ENCODE peak calls at places on chromosomes 7 and 10, in six cellular contexts. P is A549, W is testis, N is breast epithelium, M is ovary, D is GM12878. B is an unnamed sample. For H3K9me3, the result is how much of the 10 kb centered on the place peaks cover.

GRCh38 chr10:35797187-35797586 is 155.1 kb upstream of the FZD8 start:
- DNase-seq in P (no peak), W (no peak), N (no peak), M (no peak), D (no peak), B (no peak)

GRCh38 chr10:29646238-29646902 is 11.6 kb upstream of the SVIL start:
- DNase-seq in P (no peak), W (no peak), N (no peak), M (no peak), D (no peak), B (peak)

GRCh38 chr7:7562736-7563135 is 3.9 kb upstream of the MIOS start:
- DNase-seq in P (no peak), W (no peak), N (no peak), M (no peak), D (no peak), B (no peak)

GRCh38 chr10:71090801-71091200 is 121.6 kb upstream of the UNC5B start:
- DNase-seq in P (no peak), W (peak), N (no peak), M (no peak), D (no peak), B (no peak)

GRCh38 chr7:43785425-43785824 is 26.9 kb downstream of the BLVRA start:
- DNase-seq in P (no peak), W (no peak), N (no peak), M (peak), D (no peak), B (peak)

GRCh38 chr7:124020060-124020459 is 12.8 kb downstream of the TMEM229A start:
- DNase-seq in P (no peak), W (no peak), N (no peak), M (no peak), D (no peak), B (no peak)

GRCh38 chr7:148337166-148337565 is 253.4 kb upstream of the C7orf33 start:
- DNase-seq in P (no peak), W (no peak), N (no peak), M (no peak), D (no peak), B (no peak)

GRCh38 chr7:11865671-11866070 is 33.7 kb upstream of the THSD7A start:
- DNase-seq in P (no peak), W (no peak), N (no peak), M (no peak), D (no peak), B (no peak)

GRCh38 chr7:137771679-137772078 is 75.1 kb downstream of the DGKI start:
- DNase-seq in P (no peak), W (no peak), N (no peak), M (no peak), D (no peak), B (no peak)

GRCh38 chr7:27546610-27547009 is 116.1 kb downstream of the HIBADH start:
- DNase-seq in P (no peak), W (no peak), N (no peak), M (no peak), D (no peak), B (no peak)

GRCh38 chr10:69515699-69516547 is 57.3 kb downstream of the NEUROG3 start:
- DNase-seq in P (peak), W (peak), N (no peak), M (no peak), D (peak), B (no peak)

GRCh38 chr10:116888380-116889055 is 39.2 kb downstream of the ENO4 start:
- DNase-seq in P (peak), W (no peak), N (peak), M (no peak), D (no peak), B (peak)

GRCh38 chr10:7388602-7389001 is 22.2 kb downstream of the SFMBT2 start:
- DNase-seq in P (no peak), W (no peak), N (no peak), M (no peak), D (no peak), B (no peak)

GRCh38 chr10:52066383-52066782 is 247.7 kb upstream of the DKK1 start:
- DNase-seq in P (peak), W (no peak), N (no peak), M (no peak), D (no peak), B (no peak)

GRCh38 chr10:123392182-123392930 is 238.2 kb downstream of the BUB3 start:
- DNase-seq in P (no peak), W (no peak), N (no peak), M (no peak), D (peak), B (no peak)

GRCh38 chr10:78301891-78302738 is 268.5 kb downstream of the RPS24 start:
- DNase-seq in P (no peak), W (no peak), N (no peak), M (no peak), D (no peak), B (no peak)

GRCh38 chr10:125137601-125138438 is 22.5 kb downstream of the CTBP2 start:
- DNase-seq in P (no peak), W (no peak), N (no peak), M (no peak), D (no peak), B (no peak)

GRCh38 chr7:54908760-54909438 is 109.9 kb upstream of the EGFR start:
- DNase-seq in P (no peak), W (no peak), N (no peak), M (no peak), D (no peak), B (no peak)

GRCh38 chr10:103040424-103040823 is 122.3 kb downstream of the CNNM2 start:
- DNase-seq in P (no peak), W (no peak), N (no peak), M (no peak), D (no peak), B (no peak)

GRCh38 chr10:6347391-6347951 is 144.7 kb downstream of the PFKFB3 start:
- DNase-seq in P (no peak), W (peak), N (no peak), M (no peak), D (peak), B (no peak)

GRCh38 chr7:79182283-79182682 is 271.2 kb downstream of the MAGI2 start:
- DNase-seq in P (no peak), W (no peak), N (no peak), M (no peak), D (no peak), B (no peak)

GRCh38 chr10:22765660-22766547 is 51.5 kb upstream of the PIP4K2A start:
- DNase-seq in P (no peak), W (no peak), N (no peak), M (no peak), D (peak), B (no peak)

GRCh38 chr7:114708646-114709045 is 213.2 kb upstream of the MDFIC start:
- DNase-seq in P (no peak), W (no peak), N (no peak), M (no peak), D (no peak), B (no peak)

GRCh38 chr10:19169684-19170083 is 121.1 kb downstream of the MALRD1 start:
- DNase-seq in P (no peak), W (no peak), N (no peak), M (no peak), D (no peak), B (no peak)

GRCh38 chr10:11468126-11468742 is 143.2 kb downstream of the USP6NL start:
- DNase-seq in P (no peak), W (no peak), N (no peak), M (no peak), D (no peak), B (no peak)

GRCh38 chr7:83798489-83798888 is 149.6 kb upstream of the SEMA3E start:
- DNase-seq in P (no peak), W (no peak), N (no peak), M (no peak), D (peak), B (no peak)

GRCh38 chr10:29648114-29648982 is 13.6 kb upstream of the SVIL start:
- DNase-seq in P (no peak), W (peak), N (no peak), M (no peak), D (no peak), B (no peak)

GRCh38 chr10:69089638-69090599 is 2.0 kb downstream of the SRGN start:
- DNase-seq in P (no peak), W (no peak), N (no peak), M (no peak), D (peak), B (peak)

DNA sequence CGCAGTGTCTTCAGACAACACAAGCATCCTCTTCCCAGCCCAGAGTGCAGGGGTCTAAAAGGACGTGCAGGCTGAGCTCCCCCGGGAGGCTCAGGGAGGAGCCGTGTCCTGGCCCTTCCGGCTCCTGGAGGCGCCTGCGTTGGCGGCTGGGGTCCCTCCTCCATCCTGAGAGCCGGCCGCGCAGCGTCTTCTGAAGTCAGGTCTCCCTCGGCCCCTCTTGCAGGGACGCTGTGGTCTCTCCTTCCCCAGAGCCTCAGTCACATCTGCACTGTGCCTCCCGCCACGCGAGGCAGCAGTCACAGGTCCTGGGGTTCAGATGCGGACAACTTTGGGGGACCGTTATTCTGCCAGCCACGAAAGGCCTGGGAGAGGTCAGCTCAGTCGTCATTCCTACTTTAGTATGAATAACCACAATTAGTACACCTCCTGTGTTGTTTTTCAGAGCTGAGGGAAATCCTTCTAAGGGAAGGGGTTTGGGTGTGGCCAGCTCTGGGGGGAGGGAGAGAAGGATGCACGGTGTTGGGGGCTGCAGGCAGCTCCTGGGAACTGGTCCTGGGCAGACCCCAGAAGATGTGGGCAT is 41.2 kb downstream of the FAM20C start:
- DNase-seq in P (no peak), W (no peak), N (no peak), M (no peak), D (no peak), B (no peak)
- TF ChIP-seq POLR2A in P (no peak), W (no peak), N (no peak), M (no peak), D (no peak), B (no peak)

GRCh38 chr10:24915304-24915703 is 37.1 kb downstream of the PRTFDC1 start:
- DNase-seq in P (no peak), W (no peak), N (no peak), M (no peak), D (no peak), B (no peak)

GRCh38 chr10:24916365-24916764 is 36.0 kb downstream of the PRTFDC1 start:
- DNase-seq in P (no peak), W (no peak), N (no peak), M (no peak), D (no peak), B (no peak)

GRCh38 chr10:24917493-24917892 is 34.9 kb downstream of the PRTFDC1 start:
- DNase-seq in P (no peak), W (no peak), N (no peak), M (no peak), D (no peak), B (no peak)

GRCh38 chr10:24920907-24921881 is 31.2 kb downstream of the PRTFDC1 start:
- DNase-seq in P (peak), W (peak), N (no peak), M (peak), D (peak), B (peak)

DNA sequence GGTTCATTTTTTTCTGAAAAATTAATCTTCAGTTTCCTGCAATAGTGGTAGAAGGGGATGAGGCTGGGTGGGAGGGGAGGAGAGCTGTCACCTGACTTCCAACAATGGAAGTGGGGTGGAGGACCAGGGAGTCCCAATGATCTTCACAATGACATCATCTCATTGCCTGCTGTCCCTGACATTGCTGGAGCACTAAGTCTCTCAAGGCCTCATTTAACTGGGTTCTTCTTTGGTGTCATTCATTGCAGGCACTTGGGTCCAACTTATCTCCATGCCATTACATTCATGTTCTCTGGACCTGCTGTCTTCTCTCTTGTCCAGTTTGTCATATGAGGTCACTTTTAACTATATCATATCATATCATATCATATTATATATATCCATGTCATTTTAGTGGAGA is 34.4 kb downstream of the PRTFDC1 start:
- DNase-seq in P (no peak), W (no peak), N (no peak), M (no peak), D (no peak), B (no peak)
- H3K9me3 ChIP-seq in P (under half), W (under half), N (under half), M (under half), D (under half), B (under half)

GRCh38 chr7:86013662-86014061 is 630.0 kb upstream of the GRM3 start:
- DNase-seq in P (no peak), W (no peak), N (no peak), M (no peak), D (no peak), B (no peak)
- TF ChIP-seq POLR2A in P (no peak), W (no peak), N (no peak), M (no peak), D (no peak), B (no peak)

GRCh38 chr7:158325530-158326381 is 261.9 kb downstream of the PTPRN2 start:
- DNase-seq in P (no peak), W (peak), N (peak), M (no peak), D (no peak), B (no peak)

GRCh38 chr7:158327012-158327411 is 260.6 kb downstream of the PTPRN2 start:
- DNase-seq in P (no peak), W (no peak), N (no peak), M (no peak), D (no peak), B (no peak)

GRCh38 chr7:158328376-158329013 is 259.1 kb downstream of the PTPRN2 start:
- DNase-seq in P (no peak), W (no peak), N (no peak), M (no peak), D (no peak), B (no peak)

GRCh38 chr7:158329014-158329610 is 258.5 kb downstream of the PTPRN2 start:
- DNase-seq in P (no peak), W (peak), N (no peak), M (no peak), D (no peak), B (no peak)

DNA sequence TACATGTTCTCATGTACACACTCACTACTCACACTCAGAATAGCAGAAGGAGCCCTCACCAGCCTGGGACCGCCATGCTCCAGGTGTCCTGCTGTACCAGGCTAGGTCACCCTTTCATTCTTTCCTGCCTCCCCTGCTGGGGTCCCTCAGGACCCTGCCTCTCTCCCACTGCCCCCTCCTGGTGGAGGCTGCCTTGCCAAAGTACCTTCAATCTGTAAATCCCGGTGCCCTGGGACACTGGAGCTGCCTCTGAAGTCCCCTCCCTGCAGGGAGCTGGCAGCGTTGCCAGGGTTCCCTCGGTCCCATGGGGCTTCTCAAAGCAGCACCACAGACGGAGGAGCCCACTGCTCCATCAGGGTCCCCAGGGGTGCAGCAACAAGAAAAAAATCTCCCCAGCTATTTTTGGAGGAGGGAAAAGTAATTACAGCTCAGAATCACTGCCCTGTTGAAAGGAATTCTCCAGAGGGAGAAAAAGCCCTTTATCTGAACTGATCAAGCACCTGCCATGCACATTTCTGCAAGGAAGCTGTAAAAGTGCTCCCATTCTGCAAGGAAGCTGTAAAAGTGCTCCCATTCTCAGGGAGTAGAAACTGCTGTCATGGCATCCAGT is 259.9 kb downstream of the PTPRN2 start:
- DNase-seq in P (no peak), W (no peak), N (no peak), M (no peak), D (no peak), B (no peak)
- H3K9me3 ChIP-seq in P (under half), W (under half), N (under half), M (under half), D (under half), B (under half)

GRCh38 chr10:114822771-114823463 is 1.3 kb downstream of the FHIP2A start:
- DNase-seq in P (no peak), W (no peak), N (no peak), M (no peak), D (no peak), B (no peak)
- TF ChIP-seq POLR2A in P (no peak), W (no peak), N (no peak), M (no peak), D (no peak), B (no peak)

DNA sequence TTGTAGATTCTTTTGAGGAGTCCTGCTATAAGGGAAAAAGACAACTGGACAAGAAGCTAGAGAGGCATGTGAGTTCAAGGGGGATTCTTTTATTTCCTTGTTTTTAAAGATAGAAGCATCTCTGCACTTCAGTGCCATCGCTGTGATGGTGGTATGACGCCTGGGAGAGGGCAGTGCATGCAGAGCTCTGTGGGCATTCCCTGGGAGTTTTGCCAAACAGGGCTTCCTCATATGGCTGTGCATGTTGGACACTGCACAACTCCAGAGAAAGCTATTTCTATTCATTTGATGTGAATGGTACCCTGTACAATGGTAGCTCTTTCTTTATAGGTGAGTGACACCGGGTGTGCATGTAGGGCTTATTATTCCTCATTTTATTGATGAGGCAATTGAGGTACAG is 599.5 kb upstream of the DPP6 start:
- DNase-seq in P (no peak), W (no peak), N (no peak), M (no peak), D (no peak), B (no peak)
- H3K9me3 ChIP-seq in P (under half), W (under half), N (under half), M (under half), D (under half), B (under half)